ENCODE peak calls at places on chromosome 9, in seven cellular contexts. G is NCI-H526, S is C1 segment of cervical spinal cord, E is lower lobe of right lung, N is GM13977, P is hepatocyte, T is NCI-H1092. O is an unnamed sample.
A peak's percentile ranks its signal among the peaks of the same experiment; 100 is the strongest.

GRCh38 chr9:87662808-87663528 is 63.0 kb upstream of the CTSL start:
- DNase-seq in G (peak; percentile 34), S (no peak), E (peak; percentile 81), N (peak; percentile 64), P (peak; percentile 82), T (peak; percentile 60), O (no peak)

GRCh38 chr9:33170464-33171156 is 3.5 kb upstream of the B4GALT1 start:
- DNase-seq in G (peak; percentile 34), S (no peak), E (peak; percentile 70), N (no peak), P (no peak), T (peak; percentile 54), O (no peak)

GRCh38 chr9:115944166-115944948 is 209.2 kb upstream of the PAPPA start:
- DNase-seq in G (peak; percentile 22), S (no peak), E (peak; percentile 60), N (no peak), P (peak; percentile 76), T (no peak), O (peak; percentile 0)

GRCh38 chr9:130768265-130768664 is 66.8 kb upstream of the ABL1 start:
- DNase-seq in G (no peak), S (no peak), E (no peak), N (no peak), P (peak; percentile 60), T (no peak), O (no peak)

GRCh38 chr9:69207503-69207902 is 33.4 kb downstream of the TJP2 start:
- DNase-seq in G (peak; percentile 51), S (no peak), E (no peak), N (no peak), P (peak; percentile 19), T (no peak), O (no peak)

GRCh38 chr9:21906213-21906612 is 88.0 kb downstream of the CDKN2A start:
- DNase-seq in G (no peak), S (no peak), E (no peak), N (no peak), P (no peak), T (no peak), O (no peak)

GRCh38 chr9:83271665-83272071 is 208.7 kb upstream of the RASEF start:
- DNase-seq in G (no peak), S (no peak), E (no peak), N (no peak), P (no peak), T (no peak), O (no peak)

GRCh38 chr9:69331444-69331843 is 6.4 kb downstream of the ENTREP1 start:
- DNase-seq in G (no peak), S (no peak), E (no peak), N (no peak), P (no peak), T (no peak), O (no peak)

GRCh38 chr9:98944130-98945074 is 695 bp downstream of the COL15A1 start:
- DNase-seq in G (no peak), S (no peak), E (peak; percentile 57), N (peak; percentile 44), P (no peak), T (no peak), O (no peak)

GRCh38 chr9:126472931-126473330 is 140.8 kb upstream of the LMX1B start:
- DNase-seq in G (no peak), S (no peak), E (no peak), N (no peak), P (no peak), T (no peak), O (no peak)

O was measured in hypothalamus.